ENCODE peak calls at places on chromosomes 7 and 10, in seven cellular contexts. One of them, this sample, is unnamed.
A peak's percentile ranks its signal among the peaks of the same experiment; 100 is the strongest.

GRCh38 chr10:5661043-5661442 is 5.4 kb downstream of the ASB13 start:
- DNase-seq in CD4-positive, alpha-beta T cell: no peak
- DNase-seq in EL: no peak
- DNase-seq in posterior cingulate gyrus: peak; percentile 86
- DNase-seq in amniotic stem cell: no peak
- DNase-seq in uterus: no peak
- DNase-seq in activated CD4-positive, alpha-beta T cell treated with anti-CD3 and anti-CD28 coated beads, Interleukin-2, amount 50 U/mL, for 24 hours: no peak
- DNase-seq in this sample: no peak

GRCh38 chr7:44961844-44962482 is 16.9 kb downstream of the MYO1G start:
- DNase-seq in CD4-positive, alpha-beta T cell: no peak
- DNase-seq in EL: no peak
- DNase-seq in posterior cingulate gyrus: no peak
- DNase-seq in amniotic stem cell: no peak
- DNase-seq in uterus: no peak
- DNase-seq in activated CD4-positive, alpha-beta T cell treated with anti-CD3 and anti-CD28 coated beads, Interleukin-2, amount 50 U/mL, for 24 hours: no peak
- DNase-seq in this sample: no peak

GRCh38 chr7:28376634-28377033 is 35.7 kb upstream of the CREB5 start:
- DNase-seq in CD4-positive, alpha-beta T cell: no peak
- DNase-seq in EL: no peak
- DNase-seq in posterior cingulate gyrus: no peak
- DNase-seq in amniotic stem cell: no peak
- DNase-seq in uterus: no peak
- DNase-seq in activated CD4-positive, alpha-beta T cell treated with anti-CD3 and anti-CD28 coated beads, Interleukin-2, amount 50 U/mL, for 24 hours: no peak
- DNase-seq in this sample: no peak

GRCh38 chr7:80210400-80210799 is 75.8 kb downstream of the GNAI1 start:
- DNase-seq in CD4-positive, alpha-beta T cell: no peak
- DNase-seq in EL: no peak
- DNase-seq in posterior cingulate gyrus: no peak
- DNase-seq in amniotic stem cell: no peak
- DNase-seq in uterus: no peak
- DNase-seq in activated CD4-positive, alpha-beta T cell treated with anti-CD3 and anti-CD28 coated beads, Interleukin-2, amount 50 U/mL, for 24 hours: no peak
- DNase-seq in this sample: no peak

GRCh38 chr7:46972205-46972604 is 609.7 kb downstream of the TNS3 start:
- DNase-seq in CD4-positive, alpha-beta T cell: no peak
- DNase-seq in EL: peak; percentile 81
- DNase-seq in posterior cingulate gyrus: no peak
- DNase-seq in amniotic stem cell: no peak
- DNase-seq in uterus: no peak
- DNase-seq in activated CD4-positive, alpha-beta T cell treated with anti-CD3 and anti-CD28 coated beads, Interleukin-2, amount 50 U/mL, for 24 hours: no peak
- DNase-seq in this sample: no peak

GRCh38 chr7:47295606-47296005 is 286.3 kb downstream of the TNS3 start:
- DNase-seq in CD4-positive, alpha-beta T cell: no peak
- DNase-seq in EL: no peak
- DNase-seq in posterior cingulate gyrus: no peak
- DNase-seq in amniotic stem cell: no peak
- DNase-seq in uterus: no peak
- DNase-seq in activated CD4-positive, alpha-beta T cell treated with anti-CD3 and anti-CD28 coated beads, Interleukin-2, amount 50 U/mL, for 24 hours: no peak
- DNase-seq in this sample: no peak

GRCh38 chr10:133324857-133325260 is 11.8 kb downstream of the CALY start:
- DNase-seq in CD4-positive, alpha-beta T cell: no peak
- DNase-seq in EL: no peak
- DNase-seq in posterior cingulate gyrus: no peak
- DNase-seq in amniotic stem cell: no peak
- DNase-seq in uterus: no peak
- DNase-seq in activated CD4-positive, alpha-beta T cell treated with anti-CD3 and anti-CD28 coated beads, Interleukin-2, amount 50 U/mL, for 24 hours: no peak
- DNase-seq in this sample: no peak

GRCh38 chr7:54339074-54339473 is 203.1 kb upstream of the VSTM2A start:
- DNase-seq in CD4-positive, alpha-beta T cell: no peak
- DNase-seq in EL: no peak
- DNase-seq in posterior cingulate gyrus: no peak
- DNase-seq in amniotic stem cell: no peak
- DNase-seq in uterus: no peak
- DNase-seq in activated CD4-positive, alpha-beta T cell treated with anti-CD3 and anti-CD28 coated beads, Interleukin-2, amount 50 U/mL, for 24 hours: no peak
- DNase-seq in this sample: no peak

GRCh38 chr7:149125189-149125863 is 798 bp downstream of the ZNF425 start:
- DNase-seq in CD4-positive, alpha-beta T cell: no peak
- DNase-seq in EL: peak; percentile 29
- DNase-seq in posterior cingulate gyrus: no peak
- DNase-seq in amniotic stem cell: no peak
- DNase-seq in uterus: no peak
- DNase-seq in activated CD4-positive, alpha-beta T cell treated with anti-CD3 and anti-CD28 coated beads, Interleukin-2, amount 50 U/mL, for 24 hours: no peak
- DNase-seq in this sample: no peak

GRCh38 chr7:44634187-44634838 is 27.9 kb downstream of the OGDH start:
- DNase-seq in CD4-positive, alpha-beta T cell: no peak
- DNase-seq in EL: no peak
- DNase-seq in posterior cingulate gyrus: no peak
- DNase-seq in amniotic stem cell: no peak
- DNase-seq in uterus: no peak
- DNase-seq in activated CD4-positive, alpha-beta T cell treated with anti-CD3 and anti-CD28 coated beads, Interleukin-2, amount 50 U/mL, for 24 hours: no peak
- DNase-seq in this sample: no peak

GRCh38 chr7:32143271-32143670 is 73.1 kb upstream of the PDE1C start:
- DNase-seq in CD4-positive, alpha-beta T cell: no peak
- DNase-seq in EL: peak; percentile 74
- DNase-seq in posterior cingulate gyrus: no peak
- DNase-seq in amniotic stem cell: no peak
- DNase-seq in uterus: no peak
- DNase-seq in activated CD4-positive, alpha-beta T cell treated with anti-CD3 and anti-CD28 coated beads, Interleukin-2, amount 50 U/mL, for 24 hours: no peak
- DNase-seq in this sample: no peak

GRCh38 chr7:28748934-28749584 is 209.1 kb downstream of the TRIL start:
- DNase-seq in CD4-positive, alpha-beta T cell: no peak
- DNase-seq in EL: peak; percentile 85
- DNase-seq in posterior cingulate gyrus: no peak
- DNase-seq in amniotic stem cell: no peak
- DNase-seq in uterus: no peak
- DNase-seq in activated CD4-positive, alpha-beta T cell treated with anti-CD3 and anti-CD28 coated beads, Interleukin-2, amount 50 U/mL, for 24 hours: no peak
- DNase-seq in this sample: no peak

GRCh38 chr7:98930921-98931320 is 52.6 kb downstream of the TRRAP start:
- DNase-seq in CD4-positive, alpha-beta T cell: no peak
- DNase-seq in EL: no peak
- DNase-seq in posterior cingulate gyrus: no peak
- DNase-seq in amniotic stem cell: no peak
- DNase-seq in uterus: no peak
- DNase-seq in activated CD4-positive, alpha-beta T cell treated with anti-CD3 and anti-CD28 coated beads, Interleukin-2, amount 50 U/mL, for 24 hours: peak; percentile 19
- DNase-seq in this sample: no peak